ENCODE peak calls at places on chromosomes 11 and 22, in four cellular contexts. I is fibroblast of lung, H is adrenal gland, D is cardiac muscle cell. R is an unnamed sample. For H3K36me3, the result is how much of the 10 kb centered on the place peaks cover.

GRCh38 chr11:113781682-113782081 is 2.1 kb downstream of the CLDN25 start:
- DNase-seq in I (no peak), H (no peak), D (peak), R (no peak)

GRCh38 chr22:19629331-19629719 is 85.0 kb upstream of the SEPTIN5 start:
- DNase-seq in I (no peak), H (no peak), D (no peak), R (no peak)

GRCh38 chr11:74570266-74571061 is 21.9 kb upstream of the POLD3 start:
- DNase-seq in I (peak), H (peak), D (peak), R (no peak)

GRCh38 chr11:28860898-28861297 is 752.7 kb downstream of the METTL15 start:
- DNase-seq in I (peak), H (no peak), D (no peak), R (no peak)

GRCh38 chr11:65868076-65868667 is 4.4 kb downstream of the EFEMP2 start:
- DNase-seq in I (no peak), H (no peak), D (no peak), R (no peak)

GRCh38 chr11:126172596-126173038 is 38.8 kb downstream of the RPUSD4 start:
- DNase-seq in I (peak), H (no peak), D (no peak), R (no peak)

GRCh38 chr11:12502041-12502440 is 124.7 kb downstream of the PARVA start:
- DNase-seq in I (no peak), H (no peak), D (no peak), R (no peak)

GRCh38 chr11:47154738-47155570 is 21.7 kb downstream of the ARFGAP2 start:
- DNase-seq in I (no peak), H (no peak), D (no peak), R (no peak)

GRCh38 chr11:34426766-34427170 is 12.0 kb upstream of the CAT start:
- DNase-seq in I (no peak), H (no peak), D (no peak), R (no peak)

GRCh38 chr11:81874627-81875026 is 859.0 kb downstream of the FAM181B start:
- DNase-seq in I (no peak), H (no peak), D (peak), R (no peak)

GRCh38 chr22:46588279-46589140 is 31.7 kb upstream of the GRAMD4 start:
- DNase-seq in I (no peak), H (no peak), D (peak), R (no peak)

GRCh38 chr11:66365711-66366619 is 5.6 kb downstream of the SLC29A2 start:
- DNase-seq in I (no peak), H (no peak), D (no peak), R (no peak)

GRCh38 chr22:48424201-48424627 is 1403.5 kb downstream of the BRD1 start:
- DNase-seq in I (no peak), H (no peak), D (no peak), R (no peak)

GRCh38 chr22:47372111-47372581 is 609.7 kb downstream of the TBC1D22A start:
- DNase-seq in I (no peak), H (no peak), D (no peak), R (no peak)

GRCh38 chr11:63937713-63938480 is 905 bp upstream of the NAA40 start:
- DNase-seq in I (no peak), H (no peak), D (no peak), R (no peak)

GRCh38 chr11:103904324-103904667 is 132.1 kb upstream of the DDI1 start:
- DNase-seq in I (no peak), H (no peak), D (no peak), R (no peak)

GRCh38 chr11:14446701-14447169 is 52.9 kb downstream of the COPB1 start:
- DNase-seq in I (no peak), H (no peak), D (no peak), R (no peak)

GRCh38 chr11:34997872-34998548 is 81.6 kb downstream of the PDHX start:
- DNase-seq in I (peak), H (no peak), D (no peak), R (no peak)

GRCh38 chr11:78800089-78800690 is 225.5 kb upstream of the NARS2 start:
- DNase-seq in I (no peak), H (no peak), D (no peak), R (no peak)

GRCh38 chr11:12087075-12087775 is 23.2 kb upstream of the MICAL2 start:
- DNase-seq in I (peak), H (no peak), D (no peak), R (no peak)

GRCh38 chr11:44915621-44916020 is 35.1 kb downstream of the TP53I11 start:
- DNase-seq in I (no peak), H (no peak), D (no peak), R (no peak)

GRCh38 chr11:102833731-102834130 is 9.7 kb downstream of the MMP3 start:
- DNase-seq in I (no peak), H (no peak), D (no peak), R (no peak)

GRCh38 chr11:44622721-44623258 is 57.3 kb downstream of the CD82 start:
- DNase-seq in I (no peak), H (peak), D (no peak), R (no peak)

GRCh38 chr11:40183073-40184064 is 1276.1 kb downstream of the LRRC4C start:
- DNase-seq in I (no peak), H (no peak), D (peak), R (no peak)

GRCh38 chr11:65555693-65556231 is 2.4 kb downstream of the LTBP3 start:
- DNase-seq in I (peak), H (peak), D (no peak), R (peak)

GRCh38 chr11:69013009-69013951 is at the start of gene MRGPRF:
- DNase-seq in I (peak), H (peak), D (no peak), R (peak)

GRCh38 chr11:45664376-45665205 is 831 bp downstream of the CHST1 start:
- DNase-seq in I (no peak), H (no peak), D (peak), R (no peak)

GRCh38 chr22:29396126-29396525 is 7.8 kb upstream of the AP1B1 start:
- DNase-seq in I (no peak), H (no peak), D (no peak), R (no peak)

GRCh38 chr22:39317756-39318506 is 1.5 kb downstream of the RPL3 start:
- DNase-seq in I (peak), H (no peak), D (no peak), R (no peak)

GRCh38 chr22:39317084-39317755 is 2.2 kb downstream of the RPL3 start:
- DNase-seq in I (peak), H (no peak), D (no peak), R (no peak)

GRCh38 chr22:39318507-39319283 is 728 bp downstream of the RPL3 start:
- DNase-seq in I (peak), H (peak), D (peak), R (no peak)

GRCh38 chr22:39315389-39315788 is 4.0 kb downstream of the RPL3 start:
- DNase-seq in I (no peak), H (no peak), D (no peak), R (no peak)

GRCh38 chr22:39316440-39317083 is 2.9 kb downstream of the RPL3 start:
- DNase-seq in I (peak), H (peak), D (peak), R (no peak)
- H3K36me3 ChIP-seq in I (half or more), H (under half), D (half or more), R (half or more)

GRCh38 chr22:36320553-36320952 is 67.2 kb downstream of the MYH9 start:
- DNase-seq in I (no peak), H (no peak), D (no peak), R (no peak)
- H3K36me3 ChIP-seq in I (half or more), H (under half), D (half or more), R (half or more)

DNA sequence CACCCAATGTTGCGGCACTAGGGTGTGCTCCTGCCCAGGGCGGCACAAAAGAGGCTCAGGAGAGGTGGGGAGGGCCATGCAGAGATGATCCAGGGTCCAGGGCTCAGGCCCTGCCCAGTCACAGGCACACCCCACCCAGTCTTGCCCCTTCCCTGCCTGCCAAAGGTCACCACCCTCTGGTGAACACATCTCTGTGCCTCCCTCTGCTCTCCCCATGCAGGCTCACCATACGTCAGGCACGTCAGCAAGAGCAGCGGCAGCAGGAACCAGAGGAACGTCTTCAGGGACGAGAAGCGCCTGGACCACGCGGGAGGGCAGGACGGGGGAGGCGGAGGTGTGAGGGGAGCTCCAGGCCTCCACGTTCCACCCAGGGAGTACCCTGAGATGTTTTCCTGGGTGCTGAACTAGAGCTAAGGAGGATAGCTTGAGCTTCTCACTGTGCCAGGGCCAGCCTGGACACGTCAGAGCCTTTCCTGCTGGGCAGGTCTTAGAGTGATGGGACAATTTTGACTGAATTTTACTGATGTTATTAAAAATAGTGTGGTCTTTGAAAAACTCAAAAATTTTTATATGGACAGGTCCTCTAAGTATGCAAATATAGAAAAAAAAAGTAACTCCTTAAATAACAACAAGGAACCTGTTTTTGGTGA is 7.2 kb downstream of the SUN2 start:
- DNase-seq in I (no peak), H (no peak), D (no peak), R (no peak)
- H3K36me3 ChIP-seq in I (under half), H (under half), D (under half), R (half or more)

DNA sequence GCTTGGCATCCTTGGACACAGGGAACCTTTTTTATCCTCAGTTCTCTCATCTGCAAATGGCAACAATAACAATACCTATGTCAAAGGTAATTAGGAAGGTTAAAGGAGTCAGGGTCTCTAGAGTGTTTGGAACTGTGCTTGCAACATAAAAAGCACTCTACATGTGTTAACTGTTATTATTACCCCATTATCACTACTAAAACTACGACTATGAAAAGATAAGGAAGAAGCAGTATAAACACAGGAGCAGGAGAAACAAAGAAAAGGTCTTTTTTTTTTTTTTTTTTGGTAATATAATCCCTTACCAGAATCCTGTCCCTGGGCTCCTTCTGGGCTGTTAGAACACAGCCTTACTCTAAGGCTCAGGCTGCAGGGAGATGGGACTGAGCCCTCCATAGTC is 348.2 kb downstream of the CADM1 start:
- DNase-seq in I (no peak), H (no peak), D (no peak), R (no peak)
- H3K36me3 ChIP-seq in I (under half), H (under half), D (under half), R (under half)

DNA sequence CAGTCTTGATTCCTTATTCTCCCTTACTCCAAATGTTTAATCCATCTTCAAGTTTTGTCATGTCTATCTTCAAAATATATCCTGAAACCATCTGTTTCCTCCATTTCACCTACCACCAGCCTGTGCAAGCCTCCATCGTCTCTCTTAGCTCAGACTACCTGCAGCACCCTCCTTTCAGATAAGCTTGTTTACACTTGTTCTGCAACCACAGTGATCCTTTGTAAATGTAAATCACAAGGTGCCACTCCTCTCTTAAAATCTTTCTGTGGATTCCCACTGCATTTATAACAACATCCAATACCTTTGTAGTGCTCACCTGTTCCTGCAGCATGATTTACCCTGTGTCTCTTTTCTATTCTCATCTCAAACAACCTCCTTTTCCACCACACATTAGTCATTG is 31.8 kb upstream of the GPR83 start:
- DNase-seq in I (no peak), H (no peak), D (no peak), R (no peak)
- H3K36me3 ChIP-seq in I (under half), H (under half), D (under half), R (under half)

GRCh38 chr11:107566569-107566968 is 1.0 kb upstream of the ALKBH8 start:
- DNase-seq in I (no peak), H (no peak), D (no peak), R (no peak)

GRCh38 chr11:107563702-107564101 is 1.8 kb downstream of the ALKBH8 start:
- DNase-seq in I (peak), H (peak), D (peak), R (no peak)

GRCh38 chr11:107564877-107565218 is 687 bp downstream of the ALKBH8 start:
- DNase-seq in I (no peak), H (no peak), D (no peak), R (no peak)

GRCh38 chr11:107567739-107568335 is 2.3 kb upstream of the ALKBH8 start:
- DNase-seq in I (no peak), H (no peak), D (no peak), R (no peak)

DNA sequence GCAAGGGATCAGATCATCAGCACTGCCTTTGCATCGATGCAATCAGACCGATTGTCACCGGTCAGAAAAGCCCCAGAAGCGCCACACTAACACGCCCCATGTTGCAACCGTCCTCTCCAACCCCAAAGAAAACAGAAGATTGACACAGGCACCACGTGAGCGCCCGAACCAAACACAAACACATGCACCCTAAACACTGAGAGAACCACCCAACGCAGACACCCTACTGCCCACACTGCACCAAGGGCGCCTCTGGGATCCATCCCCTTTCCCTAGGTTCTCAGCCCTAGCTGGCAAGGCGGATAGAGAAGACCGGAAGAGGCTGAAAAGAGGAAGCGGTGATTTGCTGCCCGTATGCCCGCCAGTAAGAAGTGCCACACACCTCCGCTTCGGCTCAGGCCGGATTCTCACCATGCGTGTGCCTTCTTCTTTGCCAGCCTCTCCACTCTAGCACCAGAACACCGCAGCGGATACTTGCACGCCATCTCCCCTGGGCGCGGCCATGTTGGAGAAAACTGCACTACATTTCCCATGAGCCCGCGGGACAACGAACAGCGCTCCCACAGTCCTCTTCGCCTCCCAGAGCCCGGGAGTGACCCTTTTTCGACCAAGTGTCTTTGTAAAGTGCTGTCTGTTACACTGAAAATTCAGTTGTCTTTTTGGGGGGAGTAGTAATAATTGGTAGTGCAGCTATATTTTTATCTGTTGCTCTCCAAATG is at the start of gene ALKBH8:
- DNase-seq in I (peak), H (peak), D (peak), R (peak)
- H3K36me3 ChIP-seq in I (under half), H (under half), D (under half), R (under half)

DNA sequence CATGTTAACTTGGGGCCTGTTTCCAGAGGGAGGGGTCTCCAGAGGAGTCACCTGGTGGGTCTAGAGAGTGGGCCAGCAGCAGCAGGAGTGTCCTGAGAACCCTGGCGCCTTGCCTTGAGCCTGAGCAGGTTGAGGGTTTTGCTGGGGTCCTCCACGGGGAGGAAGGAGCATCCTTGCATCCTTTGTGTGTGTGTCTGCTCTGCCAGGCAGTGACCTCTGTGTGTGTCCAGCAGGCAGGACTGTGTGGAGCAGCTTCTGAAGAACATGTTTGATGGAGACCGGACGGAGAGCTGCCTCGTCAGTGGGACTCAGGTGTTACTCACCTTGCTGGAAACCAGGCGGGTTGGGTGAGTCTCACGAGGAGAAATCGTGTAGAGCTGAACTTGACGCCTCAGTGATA is 55.7 kb downstream of the SBF1 start:
- DNase-seq in I (no peak), H (no peak), D (no peak), R (no peak)
- H3K36me3 ChIP-seq in I (under half), H (under half), D (half or more), R (half or more)

DNA sequence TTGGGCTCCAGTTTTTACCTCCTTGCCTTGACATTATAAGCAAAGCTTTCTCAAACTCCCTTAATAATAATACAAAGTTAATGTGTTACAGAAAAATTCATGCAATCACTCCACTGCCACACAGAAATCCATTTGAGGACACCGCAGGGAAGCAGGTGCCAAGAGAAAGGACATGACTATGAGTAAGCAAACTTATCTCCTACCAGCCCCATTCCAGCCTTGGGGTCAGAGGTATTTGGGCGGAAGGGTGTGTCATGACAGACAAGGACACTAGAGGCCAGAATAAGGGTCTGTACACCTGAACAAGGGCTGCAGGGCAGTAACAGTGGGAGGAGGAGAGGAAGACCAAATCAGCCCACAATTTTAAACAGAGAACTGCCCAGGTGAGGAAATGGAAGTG is 5.9 kb downstream of the GNG3 start:
- DNase-seq in I (no peak), H (peak), D (no peak), R (no peak)
- H3K36me3 ChIP-seq in I (under half), H (under half), D (half or more), R (under half)

DNA sequence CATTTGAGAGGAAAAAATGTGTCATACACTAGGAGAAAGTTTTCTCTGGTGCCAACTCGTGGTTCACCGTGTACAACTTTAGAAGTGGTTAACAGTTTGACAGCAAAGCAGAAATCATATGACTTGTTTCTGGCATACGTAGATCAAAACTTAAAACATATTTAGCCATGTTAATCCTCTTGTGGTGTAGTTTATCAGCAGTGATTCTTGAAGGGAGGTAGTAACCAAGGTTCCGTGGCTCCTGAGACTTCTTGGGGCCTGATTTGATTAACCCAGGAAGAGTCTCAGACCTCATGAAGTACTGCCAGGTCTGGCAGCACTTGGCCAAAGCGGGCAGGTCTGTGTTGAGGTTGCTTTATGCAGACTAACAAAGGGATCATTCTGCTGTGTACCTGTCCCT is 40.5 kb downstream of the SREBF2 start:
- DNase-seq in I (no peak), H (no peak), D (no peak), R (no peak)
- H3K36me3 ChIP-seq in I (under half), H (under half), D (half or more), R (under half)

GRCh38 chr11:57552479-57552878 is 15.0 kb downstream of the UBE2L6 start:
- DNase-seq in I (no peak), H (no peak), D (no peak), R (no peak)

GRCh38 chr11:57555393-57555792 is 12.1 kb downstream of the UBE2L6 start:
- DNase-seq in I (no peak), H (no peak), D (no peak), R (no peak)

GRCh38 chr11:57560146-57560545 is 7.3 kb downstream of the UBE2L6 start:
- DNase-seq in I (no peak), H (no peak), D (no peak), R (no peak)

GRCh38 chr11:57551941-57552340 is 14.5 kb downstream of the SMTNL1 start:
- DNase-seq in I (no peak), H (no peak), D (no peak), R (no peak)

DNA sequence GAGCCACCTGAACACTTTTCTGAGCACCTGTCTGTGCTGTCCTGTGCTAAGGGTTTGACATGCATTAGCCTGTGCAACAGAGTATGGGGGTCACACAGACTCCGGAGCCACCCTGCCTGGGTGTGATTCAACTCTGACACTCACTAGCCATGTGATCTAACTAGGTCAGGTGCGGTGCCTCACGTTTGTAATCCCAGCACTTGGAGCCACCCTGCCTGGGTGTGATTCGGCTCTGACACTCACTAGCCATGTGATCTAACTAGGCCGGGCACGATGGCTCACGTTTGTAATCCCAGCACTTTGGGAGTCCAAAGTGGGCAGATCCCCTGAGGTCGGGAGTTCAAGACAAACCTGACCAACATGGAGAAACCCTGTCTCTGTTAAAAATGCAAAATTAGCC is 11.4 kb downstream of the UBE2L6 start:
- DNase-seq in I (no peak), H (no peak), D (no peak), R (no peak)
- H3K36me3 ChIP-seq in I (under half), H (under half), D (under half), R (half or more)

R was measured in thoracic aorta.